ENCODE peak calls at places on chromosome 10, in eight cellular contexts. F is fibroblast of lung, G is H9, Y is A549, U is mammary epithelial cell, A is GM23248, E is MM.1S, L is astrocyte. S is an unnamed sample.

GRCh38 chr10:71692598-71693307 is 26.8 kb downstream of the C10orf105 start:
- DNase-seq in Y (no peak), L (no peak), U (no peak), G (no peak), E (no peak), A (no peak), F (no peak), S (no peak)

GRCh38 chr10:37495415-37495814 is 362.0 kb downstream of the ZNF248 start:
- DNase-seq in U (peak; percentile 23), Y (peak; percentile 53), A (peak; percentile 31), G (no peak), E (peak; percentile 50), F (no peak), L (no peak), S (peak; percentile 9)

GRCh38 chr10:7756360-7756992 is 31.3 kb downstream of the KIN start:
- DNase-seq in A (peak; percentile 48), G (peak; percentile 40), L (no peak), U (peak; percentile 14), E (peak; percentile 35), F (peak; percentile 23), Y (peak; percentile 45), S (peak; percentile 41)

GRCh38 chr10:15167411-15168295 is 840 bp downstream of the NMT2 start:
- DNase-seq in U (peak; percentile 50), G (peak; percentile 79), E (peak; percentile 59), L (peak; percentile 44), F (peak; percentile 72), Y (peak; percentile 48), A (peak; percentile 74), S (peak; percentile 44)

GRCh38 chr10:77505431-77506334 is 131.9 kb downstream of the KCNMA1 start:
- DNase-seq in E (no peak), A (peak; percentile 94), G (no peak), Y (peak; percentile 44), U (peak; percentile 91), F (peak; percentile 85), L (peak; percentile 94), S (no peak)

GRCh38 chr10:69075431-69075830 is 12.5 kb upstream of the SRGN start:
- DNase-seq in E (no peak), L (no peak), F (no peak), U (no peak), A (no peak), G (no peak), Y (no peak), S (no peak)

GRCh38 chr10:112135604-112136003 is 48.0 kb downstream of the GPAM start:
- DNase-seq in F (no peak), G (no peak), A (no peak), E (no peak), Y (no peak), L (no peak), U (no peak), S (no peak)

GRCh38 chr10:118447478-118447877 is 105.4 kb upstream of the FAM204A start:
- DNase-seq in A (peak; percentile 44), L (peak; percentile 3), U (peak; percentile 29), Y (no peak), F (peak; percentile 4), G (no peak), E (no peak), S (no peak)

GRCh38 chr10:124676416-124677062 is 67.6 kb downstream of the FAM53B start:
- DNase-seq in Y (no peak), E (no peak), U (no peak), A (no peak), L (no peak), F (no peak), G (no peak), S (no peak)

GRCh38 chr10:6269953-6270867 is 67.5 kb downstream of the PFKFB3 start:
- DNase-seq in U (peak; percentile 90), L (no peak), F (no peak), Y (no peak), A (no peak), E (peak; percentile 64), G (no peak), S (peak; percentile 16)

GRCh38 chr10:90925078-90926029 is 4.5 kb upstream of the ANKRD1 start:
- DNase-seq in A (no peak), L (no peak), F (no peak), G (peak; percentile 84), Y (no peak), E (no peak), U (no peak), S (no peak)

GRCh38 chr10:103622935-103623574 is 129.6 kb downstream of the NEURL1 start:
- DNase-seq in F (no peak), Y (no peak), E (no peak), A (no peak), U (no peak), L (no peak), G (no peak), S (no peak)

GRCh38 chr10:124898493-124898892 is 43.4 kb upstream of the ZRANB1 start:
- DNase-seq in A (no peak), U (no peak), F (no peak), G (peak; percentile 54), L (no peak), Y (no peak), E (no peak), S (no peak)

GRCh38 chr10:5666324-5667220 is at the start of gene ASB13:
- DNase-seq in A (peak; percentile 78), G (peak; percentile 72), E (peak; percentile 52), Y (peak; percentile 55), F (peak; percentile 39), U (peak; percentile 49), L (no peak), S (peak; percentile 55)

GRCh38 chr10:69895759-69896158 is 94.1 kb downstream of the COL13A1 start:
- DNase-seq in A (peak; percentile 96), F (peak; percentile 49), U (peak; percentile 21), E (no peak), G (no peak), L (peak; percentile 76), Y (no peak), S (no peak)

GRCh38 chr10:68049289-68050078 is 25.6 kb downstream of the HERC4 start:
- DNase-seq in L (no peak), G (no peak), Y (no peak), E (no peak), A (no peak), U (no peak), F (no peak), S (no peak)

GRCh38 chr10:68046642-68047041 is 28.4 kb downstream of the HERC4 start:
- DNase-seq in F (no peak), A (no peak), L (no peak), U (no peak), E (no peak), G (no peak), Y (no peak), S (peak; percentile 6)

GRCh38 chr10:68047554-68048327 is 27.3 kb downstream of the HERC4 start:
- DNase-seq in E (no peak), Y (no peak), G (no peak), A (peak; percentile 17), U (no peak), L (no peak), F (no peak), S (peak; percentile 5)

GRCh38 chr10:68043030-68043429 is 32.1 kb downstream of the HERC4 start:
- DNase-seq in E (no peak), F (peak; percentile 8), U (peak; percentile 11), Y (no peak), G (no peak), A (peak; percentile 74), L (peak; percentile 31), S (no peak)

GRCh38 chr10:68047088-68047487 is 28.0 kb downstream of the HERC4 start:
- DNase-seq in Y (no peak), E (no peak), A (no peak), G (no peak), F (no peak), U (no peak), L (no peak), S (no peak)
- H3K4me2 ChIP-seq in Y (no peak overlapping the region), E (no peak overlapping the region), A (no peak overlapping the region), G (no peak overlapping the region), F (no peak overlapping the region), U (no peak overlapping the region), L (no peak overlapping the region), S (peak overlapping the region; percentile 27)

DNA sequence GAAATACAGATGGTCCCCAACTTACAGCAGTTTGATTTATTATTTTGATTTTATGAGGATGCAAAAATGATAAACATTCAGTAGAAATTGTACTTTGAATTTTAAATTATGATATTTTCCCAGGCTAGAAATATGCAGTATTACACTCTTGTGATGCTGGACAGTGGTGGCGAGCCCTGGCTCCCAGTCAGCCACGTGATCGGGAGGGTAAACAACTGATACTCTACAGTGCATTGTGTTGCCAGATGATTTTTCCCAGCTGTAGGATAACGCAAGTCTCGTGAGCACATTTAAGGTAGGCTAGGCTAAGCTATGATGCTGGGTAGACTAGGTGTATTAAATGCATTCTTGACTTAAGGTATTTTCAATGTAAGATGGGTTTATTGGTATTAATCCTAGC is 865.2 kb downstream of the SORCS3 start:
- DNase-seq in E (no peak), F (no peak), U (no peak), L (no peak), A (no peak), Y (no peak), G (no peak), S (no peak)
- H3K4me2 ChIP-seq in E (no peak overlapping the region), F (no peak overlapping the region), U (no peak overlapping the region), L (no peak overlapping the region), A (no peak overlapping the region), Y (no peak overlapping the region), G (no peak overlapping the region), S (no peak overlapping the region)

GRCh38 chr10:83078645-83079044 is 1060.7 kb upstream of the GHITM start:
- DNase-seq in Y (no peak), U (no peak), E (no peak), F (no peak), G (no peak), A (no peak), L (no peak), S (no peak)
- H3K4me2 ChIP-seq in Y (no peak overlapping the region), U (no peak overlapping the region), E (no peak overlapping the region), F (no peak overlapping the region), G (no peak overlapping the region), A (no peak overlapping the region), L (no peak overlapping the region), S (no peak overlapping the region)

GRCh38 chr10:11335881-11336430 is 275.5 kb downstream of the USP6NL start:
- DNase-seq in U (no peak), L (no peak), Y (no peak), G (no peak), A (no peak), E (no peak), F (no peak), S (no peak)
- H3K4me2 ChIP-seq in U (no peak overlapping the region), L (no peak overlapping the region), Y (no peak overlapping the region), G (no peak overlapping the region), A (no peak overlapping the region), E (no peak overlapping the region), F (no peak overlapping the region), S (no peak overlapping the region)

GRCh38 chr10:3811331-3811870 is 26.4 kb upstream of the KLF6 start:
- DNase-seq in F (peak; percentile 85), A (peak; percentile 73), Y (no peak), E (peak; percentile 74), U (peak; percentile 98), L (peak; percentile 82), G (no peak), S (peak; percentile 66)
- H3K4me2 ChIP-seq in F (peak overlapping the region; percentile 64), A (peak overlapping the region; percentile 64), Y (peak overlapping the region; percentile 71), E (peak overlapping the region; percentile 85), U (peak overlapping the region; percentile 68), L (peak overlapping the region; percentile 78), G (no peak overlapping the region), S (peak overlapping the region; percentile 94)